ENCODE peak calls at places on chromosome 4, in five cellular contexts. O is astrocyte; X is HFF-Myc; J is PC-3; H is CD4-positive, alpha-beta T cell. K is an unnamed sample.

GRCh38 chr4:36325499-36325898 is 44.1 kb downstream of the DTHD1 start:
- DNase-seq in O (no peak), X (no peak), J (no peak), H (no peak), K (no peak)

GRCh38 chr4:81040175-81040659 is 9.7 kb downstream of the BMP3 start:
- DNase-seq in O (peak; percentile 6), X (peak; percentile 24), J (peak; percentile 75), H (no peak), K (no peak)

GRCh38 chr4:142080960-142081359 is 444.6 kb downstream of the IL15 start:
- DNase-seq in O (peak; percentile 29), X (no peak), J (no peak), H (no peak), K (no peak)

GRCh38 chr4:17068396-17068795 is 170.0 kb upstream of the LDB2 start:
- DNase-seq in O (peak; percentile 58), X (no peak), J (no peak), H (no peak), K (no peak)

GRCh38 chr4:20368926-20369325 is 117.2 kb downstream of the SLIT2 start:
- DNase-seq in O (peak; percentile 46), X (no peak), J (no peak), H (no peak), K (no peak)

GRCh38 chr4:56386091-56386490 is 1.2 kb downstream of the AASDH start:
- DNase-seq in O (no peak), X (no peak), J (no peak), H (no peak), K (no peak)

GRCh38 chr4:101787917-101788316 is 2.6 kb upstream of the BANK1 start:
- DNase-seq in O (no peak), X (no peak), J (no peak), H (no peak), K (no peak)

GRCh38 chr4:64230709-64231310 is 178.4 kb downstream of the TECRL start:
- DNase-seq in O (peak; percentile 10), X (no peak), J (peak; percentile 15), H (no peak), K (no peak)

GRCh38 chr4:110073045-110073845 is 125.2 kb downstream of the ELOVL6 start:
- DNase-seq in O (no peak), X (no peak), J (no peak), H (no peak), K (no peak)

GRCh38 chr4:179307297-179308136 is 1865.3 kb upstream of the AGA start:
- DNase-seq in O (peak; percentile 2), X (no peak), J (peak; percentile 60), H (no peak), K (no peak)
- TF ChIP-seq CTCF in O (peak; percentile 74), X (peak; percentile 50), J (peak; percentile 79), H (peak; percentile 23), K (no peak)

GRCh38 chr4:83486457-83487129 is 1.7 kb upstream of the ABRAXAS1 start:
- DNase-seq in O (no peak), X (no peak), J (no peak), H (no peak), K (no peak)

GRCh38 chr4:83489711-83490326 is 4.9 kb upstream of the ABRAXAS1 start:
- DNase-seq in O (no peak), X (no peak), J (no peak), H (no peak), K (no peak)

DNA sequence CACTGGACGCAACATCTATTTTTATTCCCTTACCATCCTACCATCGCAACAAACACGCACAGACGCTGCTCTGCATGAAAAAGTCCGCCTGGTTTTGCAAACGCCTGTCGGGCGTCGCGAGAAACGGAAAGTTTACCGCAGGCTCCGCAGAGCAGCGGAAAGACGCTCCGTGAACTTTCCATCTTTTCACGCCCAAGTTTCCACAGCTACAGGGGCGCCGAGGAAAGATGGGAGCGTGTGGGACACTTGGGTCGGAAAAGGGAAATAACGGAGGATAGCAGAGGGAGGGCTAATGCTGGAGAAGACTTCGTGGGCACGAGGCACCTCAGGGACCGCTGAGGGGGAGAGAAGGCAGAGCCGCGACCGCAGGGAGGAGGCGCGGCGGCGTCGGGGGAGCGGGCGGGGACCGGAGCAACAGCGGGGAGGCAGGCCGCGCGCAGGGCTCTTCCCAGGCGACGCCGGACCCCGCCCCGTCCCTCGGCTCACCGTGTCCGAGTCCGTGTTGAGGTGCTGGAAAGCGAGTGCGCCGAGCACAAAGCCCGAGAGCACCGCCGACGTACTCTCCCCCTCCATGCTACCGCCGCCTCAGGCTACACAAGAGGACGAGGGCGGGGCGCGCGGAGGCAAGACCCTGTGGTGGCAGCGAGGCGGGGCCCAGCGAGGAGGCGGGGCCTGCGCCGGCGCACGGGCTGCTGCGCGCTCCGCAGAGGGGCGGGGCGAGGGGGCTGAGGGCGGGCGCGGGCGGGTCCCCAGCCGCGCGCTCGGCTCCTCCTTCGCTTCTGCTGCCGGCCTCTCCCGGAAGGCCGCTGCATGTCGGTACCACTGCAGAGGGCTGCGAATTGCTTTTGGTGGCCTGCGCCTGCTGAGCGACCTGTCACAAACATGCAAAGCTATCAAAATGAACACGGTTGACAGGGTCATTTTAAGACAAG is at the start of gene ABRAXAS1:
- DNase-seq in O (peak; percentile 80), X (peak; percentile 78), J (peak; percentile 91), H (peak; percentile 87), K (peak; percentile 74)
- TF ChIP-seq CTCF in O (no peak), X (no peak), J (no peak), H (no peak), K (no peak)

DNA sequence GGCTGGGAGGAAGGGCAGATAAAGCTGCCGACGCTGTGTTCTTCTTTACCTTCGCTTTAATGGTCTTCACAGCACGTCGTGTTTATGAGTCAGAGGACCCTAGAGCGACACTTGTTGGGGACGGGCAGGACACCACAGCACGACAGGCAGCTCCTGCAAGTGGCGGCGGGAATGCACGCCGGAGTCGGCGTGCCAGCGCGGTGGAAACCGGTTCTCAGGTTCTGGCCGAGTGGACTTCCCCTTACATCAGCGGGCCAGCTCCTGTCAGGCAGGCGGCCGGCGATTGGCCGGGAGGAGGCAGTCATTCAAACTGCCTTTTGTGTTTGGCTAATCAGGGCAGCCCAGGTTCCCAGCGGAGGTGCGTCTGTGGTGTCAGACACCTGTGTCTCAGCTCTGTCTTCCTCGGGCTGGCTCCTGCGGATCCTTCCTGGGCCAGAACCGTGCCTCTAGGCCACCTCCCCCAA is 150.9 kb downstream of the SHROOM3 start:
- DNase-seq in O (peak; percentile 71), X (no peak), J (peak; percentile 89), H (no peak), K (peak; percentile 37)
- TF ChIP-seq CTCF in O (no peak), X (no peak), J (peak; percentile 18), H (no peak), K (no peak)

GRCh38 chr4:112765317-112765989 is 128.5 kb downstream of the LARP7 start:
- DNase-seq in O (no peak), X (no peak), J (peak; percentile 26), H (no peak), K (no peak)
- TF ChIP-seq CTCF in O (peak; percentile 52), X (peak; percentile 51), J (peak; percentile 62), H (peak; percentile 29), K (no peak)

DNA sequence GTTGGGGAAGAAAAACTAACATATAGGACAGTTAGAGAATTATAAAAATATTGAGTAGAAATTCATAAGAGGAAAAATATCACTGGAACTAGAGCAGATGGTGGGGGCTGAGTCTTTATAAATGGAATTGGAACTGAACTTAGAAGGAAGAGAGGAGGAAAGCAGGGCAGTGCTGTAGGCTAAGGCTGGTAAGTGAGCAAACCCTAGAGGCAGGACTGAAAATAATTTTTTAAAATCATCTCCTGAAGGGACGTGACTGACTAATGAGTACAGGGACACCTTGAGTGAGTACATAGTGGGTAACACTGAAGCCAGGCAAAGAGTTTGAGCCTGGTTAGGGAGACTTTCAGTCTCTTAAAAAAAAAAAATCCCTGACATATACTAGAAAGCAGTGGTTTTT is 63.3 kb downstream of the GALNT7 start:
- DNase-seq in O (no peak), X (no peak), J (peak; percentile 40), H (no peak), K (no peak)
- TF ChIP-seq CTCF in O (no peak), X (no peak), J (peak; percentile 51), H (no peak), K (no peak)